ENCODE peak calls at places on chromosomes 2 and 18, in six cellular contexts. One of them, this sample, is unnamed.

GRCh38 chr2:24385366-24385765 is 25.0 kb upstream of the ITSN2 start:
- DNase-seq in lung microvascular endothelial cell: no peak
- DNase-seq in iPS DF 6.9: no peak
- DNase-seq in activated T-cell treated with anti-CD3 and anti-CD28 coated beads for 1 hour: no peak
- DNase-seq in astrocyte of the cerebellum: no peak
- DNase-seq in coronary artery: no peak
- DNase-seq in this sample: no peak

GRCh38 chr2:1742680-1743395 is 1.5 kb downstream of the PXDN start:
- DNase-seq in lung microvascular endothelial cell: peak
- DNase-seq in iPS DF 6.9: no peak
- DNase-seq in activated T-cell treated with anti-CD3 and anti-CD28 coated beads for 1 hour: no peak
- DNase-seq in astrocyte of the cerebellum: peak
- DNase-seq in coronary artery: peak
- DNase-seq in this sample: no peak

GRCh38 chr2:44996356-44996755 is 12.9 kb downstream of the SIX2 start:
- DNase-seq in lung microvascular endothelial cell: no peak
- DNase-seq in iPS DF 6.9: no peak
- DNase-seq in activated T-cell treated with anti-CD3 and anti-CD28 coated beads for 1 hour: no peak
- DNase-seq in astrocyte of the cerebellum: no peak
- DNase-seq in coronary artery: no peak
- DNase-seq in this sample: no peak

GRCh38 chr2:235605999-235606715 is 112.3 kb downstream of the AGAP1 start:
- DNase-seq in lung microvascular endothelial cell: no peak
- DNase-seq in iPS DF 6.9: no peak
- DNase-seq in activated T-cell treated with anti-CD3 and anti-CD28 coated beads for 1 hour: no peak
- DNase-seq in astrocyte of the cerebellum: peak
- DNase-seq in coronary artery: no peak
- DNase-seq in this sample: no peak

GRCh38 chr2:16067444-16068232 is 127.3 kb downstream of the MYCN start:
- DNase-seq in lung microvascular endothelial cell: no peak
- DNase-seq in iPS DF 6.9: no peak
- DNase-seq in activated T-cell treated with anti-CD3 and anti-CD28 coated beads for 1 hour: no peak
- DNase-seq in astrocyte of the cerebellum: no peak
- DNase-seq in coronary artery: no peak
- DNase-seq in this sample: no peak

GRCh38 chr2:37802106-37802791 is 122.8 kb upstream of the RMDN2 start:
- DNase-seq in lung microvascular endothelial cell: no peak
- DNase-seq in iPS DF 6.9: no peak
- DNase-seq in activated T-cell treated with anti-CD3 and anti-CD28 coated beads for 1 hour: no peak
- DNase-seq in astrocyte of the cerebellum: no peak
- DNase-seq in coronary artery: no peak
- DNase-seq in this sample: no peak

GRCh38 chr18:8662574-8663255 is 42.6 kb upstream of the MTCL1 start:
- DNase-seq in lung microvascular endothelial cell: no peak
- DNase-seq in iPS DF 6.9: no peak
- DNase-seq in activated T-cell treated with anti-CD3 and anti-CD28 coated beads for 1 hour: no peak
- DNase-seq in astrocyte of the cerebellum: no peak
- DNase-seq in coronary artery: no peak
- DNase-seq in this sample: no peak

GRCh38 chr2:167856190-167856589 is 391.2 kb downstream of the STK39 start:
- DNase-seq in lung microvascular endothelial cell: no peak
- DNase-seq in iPS DF 6.9: no peak
- DNase-seq in activated T-cell treated with anti-CD3 and anti-CD28 coated beads for 1 hour: no peak
- DNase-seq in astrocyte of the cerebellum: no peak
- DNase-seq in coronary artery: no peak
- DNase-seq in this sample: no peak

This sample was measured in NCI-H1930.